ENCODE peak calls at places on chromosomes 1 and 21, in ten cellular contexts. J, S, Q, X, G, K, P, I, N and D are unnamed samples. For H3K4me1, the result is how much of the 10 kb centered on the place peaks cover.

GRCh38 chr1:182595641-182596240 is 6.7 kb upstream of the RNASEL start:
- DNase-seq in P (no peak), S (peak), X (peak), Q (peak), N (peak), I (peak), K (peak), G (peak), J (peak), D (peak)

GRCh38 chr21:25790122-25790951 is 55.6 kb downstream of the GABPA start:
- DNase-seq in Q (no peak), J (peak), K (peak), X (no peak), I (no peak), S (peak), P (no peak), G (peak), N (no peak), D (no peak)

GRCh38 chr1:206469933-206470691 is at the start of gene IKBKE:
- DNase-seq in G (peak), Q (no peak), N (no peak), J (peak), P (no peak), I (peak), K (peak), S (peak), X (peak), D (no peak)

GRCh38 chr1:114032271-114033218 is 53.3 kb downstream of the OLFML3 start:
- DNase-seq in S (peak), N (no peak), I (no peak), G (peak), P (no peak), Q (peak), J (no peak), K (no peak), X (no peak), D (no peak)

GRCh38 chr1:39795651-39796050 is 7.0 kb upstream of the BMP8B start:
- DNase-seq in G (no peak), P (no peak), N (no peak), J (no peak), S (no peak), K (no peak), Q (no peak), X (no peak), I (peak), D (no peak)

GRCh38 chr1:182972821-182973220 is 19.9 kb upstream of the SHCBP1L start:
- DNase-seq in Q (no peak), I (no peak), S (no peak), X (no peak), J (no peak), G (no peak), K (no peak), P (no peak), N (no peak), D (no peak)

GRCh38 chr1:45303582-45304310 is 22.9 kb upstream of the HPDL start:
- DNase-seq in N (peak), G (peak), X (peak), K (peak), Q (peak), J (peak), I (peak), S (peak), P (peak), D (peak)

GRCh38 chr1:92936865-92937264 is 24.4 kb downstream of the DIPK1A start:
- DNase-seq in S (no peak), J (no peak), I (no peak), N (no peak), K (no peak), G (no peak), X (no peak), Q (no peak), P (no peak), D (no peak)

GRCh38 chr1:155970531-155971167 is 7.7 kb downstream of the ARHGEF2 start:
- DNase-seq in X (peak), G (no peak), S (peak), K (peak), N (peak), J (no peak), Q (peak), P (no peak), I (peak), D (peak)

GRCh38 chr21:46412521-46413364 is 45.9 kb upstream of the DIP2A start:
- DNase-seq in N (peak), P (no peak), I (no peak), J (no peak), X (no peak), Q (no peak), K (no peak), S (no peak), G (no peak), D (no peak)

GRCh38 chr1:243470492-243470891 is 214.7 kb downstream of the SDCCAG8 start:
- DNase-seq in Q (no peak), K (no peak), N (no peak), G (no peak), S (no peak), X (no peak), J (no peak), P (no peak), I (no peak), D (no peak)

GRCh38 chr1:73899311-73899710 is 298.7 kb downstream of the LRRIQ3 start:
- DNase-seq in S (no peak), G (no peak), X (no peak), K (no peak), J (no peak), I (no peak), N (no peak), P (no peak), Q (no peak), D (no peak)

GRCh38 chr1:165143437-165144065 is 213.0 kb downstream of the LMX1A start:
- DNase-seq in P (no peak), J (no peak), S (no peak), K (no peak), Q (no peak), G (no peak), N (no peak), I (peak), X (peak), D (no peak)

GRCh38 chr21:14598065-14598464 is 52.0 kb upstream of the SAMSN1 start:
- DNase-seq in I (no peak), P (no peak), X (no peak), Q (no peak), K (no peak), G (no peak), N (no peak), J (no peak), S (no peak), D (no peak)

GRCh38 chr1:171484760-171485374 is 463 bp upstream of the PRRC2C start:
- DNase-seq in Q (peak), P (no peak), S (no peak), X (no peak), I (no peak), G (no peak), J (no peak), N (no peak), K (no peak), D (no peak)

GRCh38 chr21:16794944-16795343 is 717.9 kb upstream of the CXADR start:
- DNase-seq in K (no peak), S (peak), P (no peak), N (no peak), I (no peak), J (no peak), Q (peak), X (no peak), G (peak), D (no peak)

GRCh38 chr1:205188132-205188531 is 23.4 kb downstream of the DSTYK start:
- DNase-seq in K (no peak), P (no peak), J (no peak), I (no peak), N (no peak), S (no peak), X (no peak), G (no peak), Q (no peak), D (no peak)

GRCh38 chr1:21847223-21848205 is 35.4 kb downstream of the LDLRAD2 start:
- DNase-seq in J (no peak), P (no peak), S (no peak), N (peak), G (no peak), K (no peak), X (no peak), Q (no peak), I (no peak), D (no peak)
- H3K4me1 ChIP-seq in J (under half), P (under half), S (under half), N (under half), G (under half), K (under half), X (under half), Q (under half), I (under half), D (under half)

GRCh38 chr21:40852563-40852962 is 5.6 kb upstream of the DSCAM start:
- DNase-seq in K (no peak), G (no peak), J (no peak), P (no peak), N (no peak), S (no peak), I (no peak), X (no peak), Q (no peak), D (no peak)
- TF ChIP-seq CTCF in K (no peak), G (no peak), J (no peak), P (no peak), N (no peak), S (no peak), I (no peak), X (no peak), Q (no peak), D (no peak)

GRCh38 chr1:32333251-32333963 is 2.6 kb downstream of the MARCKSL1 start:
- DNase-seq in I (no peak), P (no peak), Q (no peak), S (no peak), K (no peak), J (no peak), X (no peak), G (no peak), N (no peak), D (no peak)

GRCh38 chr1:32334274-32334861 is 1.7 kb downstream of the MARCKSL1 start:
- DNase-seq in Q (no peak), P (no peak), N (no peak), G (no peak), I (no peak), J (no peak), X (peak), K (no peak), S (no peak), D (no peak)

GRCh38 chr1:32335619-32335950 is 448 bp downstream of the MARCKSL1 start:
- DNase-seq in N (no peak), X (no peak), I (no peak), S (no peak), G (no peak), K (no peak), Q (no peak), P (no peak), J (no peak), D (no peak)

GRCh38 chr1:32335951-32336867 is at the start of gene MARCKSL1:
- DNase-seq in I (peak), P (no peak), N (peak), X (peak), Q (peak), K (peak), J (peak), G (peak), S (peak), D (peak)

DNA sequence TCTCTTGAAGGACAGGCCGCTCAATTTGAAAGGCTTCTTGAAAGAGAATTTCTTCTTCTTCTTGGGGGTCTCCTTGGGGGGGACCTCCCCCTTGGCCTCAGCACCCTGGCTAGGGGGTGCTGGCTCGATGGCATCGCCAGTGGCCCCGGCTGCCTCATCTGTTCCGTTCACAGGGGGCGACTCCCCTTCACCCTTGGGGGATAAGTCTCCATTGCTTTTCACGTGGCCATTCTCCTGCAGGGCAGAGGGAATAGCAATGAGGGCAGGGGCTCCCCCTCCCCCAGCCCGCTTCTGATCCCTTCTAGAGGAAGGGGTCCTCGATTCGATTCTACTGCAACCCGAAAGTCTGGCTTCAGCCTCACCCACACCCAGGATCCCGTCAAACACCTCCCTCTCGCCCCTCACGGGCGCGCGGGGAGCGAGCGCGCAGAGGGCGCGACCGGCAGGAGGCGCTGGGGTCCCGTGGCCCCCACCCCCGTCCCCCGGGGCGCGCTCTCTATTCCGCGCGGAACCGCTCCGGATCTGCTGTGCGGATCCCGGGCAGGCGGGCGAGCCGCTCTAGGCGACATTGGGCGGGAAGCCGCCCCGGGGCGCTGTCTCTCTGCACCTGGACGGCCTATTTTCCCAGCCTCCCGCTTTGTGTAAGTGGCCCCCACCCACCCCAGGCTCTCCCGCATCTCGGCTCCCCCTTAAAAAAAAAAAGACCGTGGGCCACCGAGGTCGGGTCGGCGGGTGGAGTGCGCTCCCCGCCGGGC is 992 bp downstream of the MARCKSL1 start:
- DNase-seq in S (peak), X (peak), K (no peak), P (no peak), I (peak), N (peak), G (peak), J (no peak), Q (peak), D (no peak)
- TF ChIP-seq POLR2A in S (no peak), X (no peak), K (no peak), P (no peak), I (no peak), N (no peak), G (no peak), J (no peak), Q (no peak), D (no peak)

GRCh38 chr1:26784023-26784871 is 3.5 kb upstream of the PIGV start:
- DNase-seq in I (peak), P (no peak), Q (peak), S (peak), N (no peak), J (no peak), X (peak), K (peak), G (no peak), D (peak)

GRCh38 chr1:26787381-26787705 is 407 bp upstream of the PIGV start:
- DNase-seq in Q (no peak), G (no peak), K (no peak), X (peak), N (no peak), J (no peak), I (peak), P (no peak), S (no peak), D (peak)

GRCh38 chr1:26786437-26787380 is 1.0 kb upstream of the PIGV start:
- DNase-seq in P (no peak), I (peak), N (peak), S (peak), Q (peak), X (peak), G (no peak), K (peak), J (no peak), D (peak)

GRCh38 chr1:26784886-26785285 is 2.9 kb upstream of the PIGV start:
- DNase-seq in Q (no peak), S (no peak), I (no peak), P (no peak), X (no peak), N (no peak), K (no peak), J (no peak), G (no peak), D (no peak)

DNA sequence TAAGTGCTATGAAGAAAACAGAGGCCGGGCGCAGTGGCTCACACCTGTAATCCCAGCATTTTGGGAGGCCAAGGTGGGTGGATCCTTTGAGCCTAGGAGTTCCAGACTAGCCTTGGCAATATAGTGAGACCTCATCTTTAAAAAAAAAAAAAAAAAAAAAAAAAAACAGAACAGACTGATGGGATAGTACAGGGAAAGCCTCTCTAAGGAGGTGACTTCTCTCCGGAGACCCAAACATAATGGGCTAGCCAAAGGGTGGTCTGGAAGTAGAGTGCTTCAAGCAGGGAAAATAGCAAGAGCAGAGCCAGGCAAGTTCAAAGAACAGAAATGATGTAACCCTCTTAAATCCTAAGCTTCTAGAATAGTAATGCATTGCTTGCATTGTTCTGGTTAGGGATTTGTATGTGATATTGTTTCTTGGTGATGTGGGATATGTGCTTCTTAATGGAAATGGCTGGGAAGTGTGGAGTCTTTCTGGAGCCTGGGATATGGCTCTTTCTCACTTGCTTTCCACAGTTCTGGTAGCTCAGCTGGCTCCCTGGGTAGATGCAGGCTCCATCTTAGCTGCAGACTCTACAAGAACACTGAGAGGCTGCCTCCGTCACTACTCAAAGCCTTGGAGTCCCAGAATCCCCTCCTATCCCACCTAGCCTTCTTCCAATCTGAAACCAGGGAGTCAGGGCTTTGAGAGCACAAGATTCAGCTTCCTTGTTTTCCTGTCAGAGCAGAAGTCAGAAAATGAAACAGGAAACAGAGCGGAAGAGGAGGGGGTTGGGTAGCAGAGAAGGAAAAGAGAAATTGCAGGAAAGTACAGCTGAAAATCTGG is 1.9 kb upstream of the PIGV start:
- DNase-seq in N (no peak), K (no peak), S (no peak), G (no peak), P (no peak), X (peak), I (no peak), Q (no peak), J (no peak), D (no peak)
- H3K4me1 ChIP-seq in N (under half), K (half or more), S (half or more), G (half or more), P (under half), X (under half), I (under half), Q (under half), J (under half), D (half or more)

DNA sequence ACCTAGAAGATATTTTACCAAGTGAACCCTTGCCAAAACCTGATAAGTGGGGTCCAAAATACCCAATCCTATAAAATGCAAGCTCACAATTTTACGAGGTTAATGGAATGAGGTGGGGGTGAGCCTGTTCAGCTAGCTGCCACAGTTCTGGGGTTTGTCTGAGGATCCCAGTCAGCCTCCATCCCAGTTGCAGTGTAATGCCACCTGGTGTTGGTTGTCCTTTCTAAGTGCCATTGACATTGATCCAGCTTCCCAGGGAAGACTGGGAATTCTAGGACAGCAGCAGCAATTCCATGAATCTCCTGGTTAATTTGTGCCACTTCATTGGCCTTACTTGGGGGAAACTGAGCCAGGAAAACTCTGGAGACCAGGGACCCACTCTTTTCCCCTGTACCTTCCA is 298.3 kb downstream of the RWDD3 start:
- DNase-seq in I (no peak), S (no peak), J (no peak), P (no peak), Q (no peak), K (no peak), N (no peak), X (no peak), G (no peak), D (no peak)
- TF ChIP-seq CTCF in I (no peak), S (no peak), J (no peak), P (no peak), Q (no peak), K (no peak), N (no peak), X (no peak), G (no peak), D (no peak)

GRCh38 chr1:56520202-56520601 is 59.2 kb downstream of the PLPP3 start:
- DNase-seq in P (no peak), K (no peak), J (no peak), X (no peak), S (no peak), I (no peak), Q (no peak), G (no peak), N (no peak), D (no peak)

GRCh38 chr1:56513095-56513494 is 66.3 kb downstream of the PLPP3 start:
- DNase-seq in X (no peak), P (no peak), N (no peak), K (no peak), S (peak), I (no peak), G (no peak), J (no peak), Q (peak), D (no peak)

GRCh38 chr1:56517404-56518130 is 61.8 kb downstream of the PLPP3 start:
- DNase-seq in I (no peak), N (no peak), P (no peak), Q (no peak), J (no peak), G (no peak), S (no peak), X (no peak), K (no peak), D (no peak)

GRCh38 chr1:56515898-56516538 is 63.3 kb downstream of the PLPP3 start:
- DNase-seq in Q (no peak), S (no peak), N (no peak), I (no peak), X (no peak), K (no peak), J (no peak), P (no peak), G (no peak), D (no peak)

GRCh38 chr1:56516539-56517252 is 62.7 kb downstream of the PLPP3 start:
- DNase-seq in S (no peak), Q (no peak), P (no peak), N (no peak), I (peak), X (peak), G (no peak), K (no peak), J (peak), D (no peak)
- TF ChIP-seq POLR2A in S (no peak), Q (no peak), P (no peak), N (no peak), I (no peak), X (peak), G (no peak), K (no peak), J (no peak), D (no peak)

GRCh38 chr1:178126790-178127189 is 32.9 kb downstream of the RASAL2 start:
- DNase-seq in K (no peak), N (no peak), X (no peak), G (peak), I (no peak), S (peak), Q (no peak), J (peak), P (no peak), D (no peak)
- H3K4me1 ChIP-seq in K (under half), N (under half), X (under half), G (under half), I (under half), S (under half), Q (under half), J (under half), P (under half), D (under half)